ENCODE peak calls at places on chromosomes 1 and 21, in five cellular contexts. L, Z, A, I and E are unnamed samples.

GRCh38 chr1:49358036-49358435 is 581.3 kb upstream of the BEND5 start:
- DNase-seq in L (no peak), Z (no peak), A (no peak), I (no peak), E (no peak)

GRCh38 chr1:180908084-180908765 is 4.5 kb upstream of the KIAA1614 start:
- DNase-seq in L (no peak), Z (peak; percentile 22), A (no peak), I (no peak), E (peak; percentile 44)

GRCh38 chr21:16241021-16241420 is 511.2 kb downstream of the USP25 start:
- DNase-seq in L (no peak), Z (no peak), A (no peak), I (no peak), E (no peak)

GRCh38 chr21:35861656-35862055 is 198.7 kb downstream of the SETD4 start:
- DNase-seq in L (no peak), Z (no peak), A (no peak), I (peak; percentile 13), E (no peak)

GRCh38 chr1:95496792-95497191 is 262.8 kb downstream of the RWDD3 start:
- DNase-seq in L (no peak), Z (no peak), A (no peak), I (no peak), E (no peak)

GRCh38 chr1:66177483-66177882 is 356.5 kb upstream of the SGIP1 start:
- DNase-seq in L (no peak), Z (no peak), A (no peak), I (no peak), E (no peak)

GRCh38 chr1:198449727-198450433 is 90.6 kb downstream of the ATP6V1G3 start:
- DNase-seq in L (no peak), Z (no peak), A (no peak), I (peak; percentile 64), E (no peak)

GRCh38 chr1:234611153-234611798 is 1.3 kb upstream of the IRF2BP2 start:
- DNase-seq in L (peak; percentile 71), Z (peak; percentile 86), A (no peak), I (peak; percentile 83), E (peak; percentile 92)

GRCh38 chr1:36300526-36300925 is 5.6 kb upstream of the SH3D21 start:
- DNase-seq in L (no peak), Z (no peak), A (no peak), I (peak; percentile 53), E (peak; percentile 13)

GRCh38 chr21:35046880-35047229 is 2.2 kb downstream of the RUNX1 start:
- DNase-seq in L (no peak), Z (no peak), A (no peak), I (no peak), E (peak; percentile 47)

GRCh38 chr1:21703318-21703963 is 34.3 kb upstream of the RAP1GAP start:
- DNase-seq in L (no peak), Z (no peak), A (peak; percentile 48), I (peak; percentile 88), E (no peak)

GRCh38 chr1:102531031-102531430 is 534.3 kb upstream of the OLFM3 start:
- DNase-seq in L (no peak), Z (no peak), A (no peak), I (no peak), E (no peak)

GRCh38 chr1:102535829-102536505 is 539.2 kb upstream of the OLFM3 start:
- DNase-seq in L (no peak), Z (no peak), A (no peak), I (no peak), E (no peak)
- H3K9ac ChIP-seq in L (no peak overlapping the region), Z (no peak overlapping the region), A (no peak overlapping the region), I (no peak overlapping the region), E (no peak overlapping the region)

DNA sequence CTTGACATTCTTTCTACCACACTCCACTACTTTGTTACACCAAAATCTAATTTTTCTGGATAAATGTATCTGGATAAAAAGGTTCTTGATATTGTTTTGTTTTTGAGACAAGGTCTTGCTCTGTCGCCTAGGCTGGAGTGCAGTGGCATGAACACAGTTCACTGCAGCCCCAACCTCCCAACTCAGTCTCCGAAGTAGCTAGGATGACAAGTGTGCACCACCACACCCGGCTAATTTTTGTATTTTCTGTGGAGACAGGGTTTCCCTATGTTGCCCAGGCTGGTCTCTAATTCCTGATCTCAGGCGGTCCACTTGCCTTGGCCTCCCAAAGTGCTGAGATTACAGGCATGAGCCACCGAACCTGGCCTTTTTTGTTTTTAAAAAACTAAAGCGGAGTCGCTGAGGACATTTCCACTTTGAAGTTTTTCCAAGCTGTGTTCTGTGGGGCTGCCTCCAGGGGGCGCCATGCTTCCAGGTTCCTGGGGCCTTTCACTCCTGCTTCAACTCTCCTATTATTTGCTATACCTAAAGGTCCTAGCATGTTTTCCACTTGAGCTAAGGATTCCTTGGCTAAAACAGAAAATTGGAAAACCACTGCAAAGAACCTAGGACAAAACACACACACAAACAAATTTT is 14.1 kb upstream of the NCMAP start:
- DNase-seq in L (no peak), Z (no peak), A (no peak), I (no peak), E (peak; percentile 81)
- H3K9ac ChIP-seq in L (no peak overlapping the region), Z (no peak overlapping the region), A (no peak overlapping the region), I (no peak overlapping the region), E (no peak overlapping the region)

GRCh38 chr1:18263547-18264130 is 156.0 kb downstream of the IGSF21 start:
- DNase-seq in L (no peak), Z (no peak), A (no peak), I (no peak), E (no peak)

GRCh38 chr1:18266391-18266790 is 158.8 kb downstream of the IGSF21 start:
- DNase-seq in L (no peak), Z (no peak), A (no peak), I (no peak), E (no peak)

GRCh38 chr1:18262726-18263125 is 155.1 kb downstream of the IGSF21 start:
- DNase-seq in L (peak; percentile 21), Z (no peak), A (no peak), I (no peak), E (no peak)

GRCh38 chr1:18265641-18266040 is 158.0 kb downstream of the IGSF21 start:
- DNase-seq in L (no peak), Z (no peak), A (no peak), I (no peak), E (no peak)

GRCh38 chr1:18264450-18265000 is 156.9 kb downstream of the IGSF21 start:
- DNase-seq in L (no peak), Z (no peak), A (no peak), I (no peak), E (no peak)
- H3K9ac ChIP-seq in L (no peak overlapping the region), Z (no peak overlapping the region), A (no peak overlapping the region), I (no peak overlapping the region), E (no peak overlapping the region)

GRCh38 chr21:42232176-42232825 is 13.4 kb downstream of the ABCG1 start:
- DNase-seq in L (no peak), Z (no peak), A (no peak), I (no peak), E (no peak)
- H3K9ac ChIP-seq in L (no peak overlapping the region), Z (no peak overlapping the region), A (no peak overlapping the region), I (no peak overlapping the region), E (no peak overlapping the region)

DNA sequence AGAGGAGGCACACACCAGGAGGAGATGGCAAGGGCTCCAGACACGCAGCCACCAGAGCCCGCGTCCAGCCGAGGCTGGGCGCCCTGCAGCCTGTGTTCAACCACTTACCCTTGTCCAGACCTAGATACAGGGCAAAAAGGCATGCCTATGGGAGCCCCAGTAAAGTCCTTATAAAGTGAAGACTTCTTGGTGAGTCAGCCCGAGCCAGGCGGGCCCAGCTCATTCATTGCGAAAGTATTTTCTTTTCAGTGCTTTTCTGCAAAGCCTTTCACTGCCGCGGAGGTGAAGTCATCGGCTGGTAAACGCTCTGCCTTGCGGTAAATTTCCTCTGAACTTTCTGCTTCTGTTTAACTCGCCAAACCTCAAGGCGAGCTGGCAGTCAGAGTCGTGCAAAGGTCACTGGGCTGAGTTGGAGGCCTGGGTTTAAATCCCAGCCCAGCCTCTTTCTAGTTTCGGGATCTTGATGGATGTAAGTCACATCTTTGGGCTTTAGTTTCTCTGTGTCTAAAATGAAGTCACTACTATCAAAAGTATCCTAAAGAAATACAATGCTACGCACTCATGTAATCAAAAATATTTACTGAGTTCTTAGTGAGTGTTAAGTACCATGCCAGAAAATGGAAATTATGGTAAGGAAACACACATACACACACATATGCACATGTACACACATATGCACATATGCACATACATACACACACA is 54.7 kb upstream of the IFFO2 start:
- DNase-seq in L (peak; percentile 45), Z (peak; percentile 68), A (no peak), I (peak; percentile 97), E (peak; percentile 83)
- H3K9ac ChIP-seq in L (no peak overlapping the region), Z (no peak overlapping the region), A (no peak overlapping the region), I (peak overlapping the region; percentile 59), E (no peak overlapping the region)

GRCh38 chr1:225652726-225653462 is at the start of gene ENAH:
- DNase-seq in L (peak; percentile 82), Z (peak; percentile 84), A (peak; percentile 73), I (peak; percentile 76), E (peak; percentile 91)
- H3K9ac ChIP-seq in L (peak within 1 kb of the TSS; percentile 94), Z (peak within 1 kb of the TSS; percentile 92), A (no peak within 1 kb of the TSS), I (peak within 1 kb of the TSS; percentile 97), E (peak within 1 kb of the TSS; percentile 92)

DNA sequence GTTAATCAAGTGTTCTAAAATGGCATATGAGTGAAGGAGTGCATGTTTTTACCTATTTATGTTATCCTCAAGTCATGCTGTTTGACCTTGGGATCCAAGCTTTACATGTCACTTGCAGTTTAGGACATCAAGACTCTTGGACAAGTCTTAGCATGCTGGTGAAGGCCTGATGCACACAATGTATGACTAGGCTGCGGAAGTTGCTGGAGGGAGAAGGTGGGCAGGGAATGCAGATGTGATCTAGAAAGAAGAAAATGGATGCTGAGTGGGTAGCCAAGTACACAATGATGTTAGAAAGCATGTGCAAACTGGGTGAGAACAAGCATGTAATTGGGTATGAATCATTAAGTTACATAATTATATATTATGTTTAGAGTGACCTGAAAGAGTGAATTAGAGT is 301.8 kb downstream of the BRINP2 start:
- DNase-seq in L (no peak), Z (no peak), A (no peak), I (no peak), E (no peak)
- H3K9ac ChIP-seq in L (no peak overlapping the region), Z (no peak overlapping the region), A (no peak overlapping the region), I (no peak overlapping the region), E (no peak overlapping the region)

DNA sequence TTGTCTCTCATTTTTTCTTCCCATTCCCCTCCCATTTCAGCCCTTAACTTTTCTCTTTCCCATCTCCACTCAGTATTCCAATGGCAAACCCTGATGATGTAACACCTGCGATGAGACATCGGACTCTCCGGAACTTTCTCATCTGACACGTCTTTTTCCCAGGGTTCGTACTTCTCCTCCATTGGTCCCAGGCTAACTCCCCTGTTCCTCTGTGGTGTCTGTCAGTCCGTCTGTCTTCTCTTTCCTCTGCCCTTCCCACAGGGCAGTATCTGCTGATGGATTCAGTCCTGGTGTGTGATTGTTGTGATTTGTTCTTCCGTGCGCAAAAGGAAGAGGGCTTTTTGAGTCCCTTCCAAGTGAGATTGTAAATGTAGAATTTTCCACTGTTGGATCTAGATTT is 27.7 kb downstream of the VANGL2 start:
- DNase-seq in L (no peak), Z (no peak), A (no peak), I (no peak), E (no peak)
- H3K9ac ChIP-seq in L (no peak overlapping the region), Z (no peak overlapping the region), A (no peak overlapping the region), I (no peak overlapping the region), E (no peak overlapping the region)